ENCODE peak calls at places on chromosome 12, in five cellular contexts. R is CD4-positive, CD25-positive, alpha-beta regulatory T cell; Q is H9; B is OCI-LY7; U is right cardiac atrium. S is an unnamed sample.

GRCh38 chr12:32118806-32119205 is 12.2 kb downstream of the BICD1 start:
- DNase-seq in U (no peak), Q (peak; percentile 20), R (no peak), B (no peak), S (no peak)

GRCh38 chr12:34403706-34404376 is 381.5 kb downstream of the ALG10 start:
- DNase-seq in B (no peak), U (peak; percentile 27), R (no peak), Q (peak; percentile 14), S (no peak)

GRCh38 chr12:14629832-14630688 is 62.4 kb upstream of the PLBD1 start:
- DNase-seq in U (peak; percentile 47), Q (peak; percentile 86), R (peak; percentile 62), B (peak; percentile 82), S (peak; percentile 75)

GRCh38 chr12:43795716-43796282 is 10.3 kb downstream of the TWF1 start:
- DNase-seq in R (no peak), U (no peak), B (no peak), Q (no peak), S (no peak)

GRCh38 chr12:16454481-16454880 is 107.0 kb downstream of the MGST1 start:
- DNase-seq in Q (no peak), U (no peak), R (no peak), B (no peak), S (peak; percentile 39)

GRCh38 chr12:49064767-49065152 is 4.2 kb upstream of the KMT2D start:
- DNase-seq in R (no peak), U (no peak), Q (no peak), B (no peak), S (no peak)

GRCh38 chr12:81758421-81759214 is 532 bp downstream of the PPFIA2 start:
- DNase-seq in U (peak; percentile 65), B (no peak), Q (peak; percentile 69), R (no peak), S (peak; percentile 55)

GRCh38 chr12:89863332-89863938 is 154.8 kb upstream of the ATP2B1 start:
- DNase-seq in B (peak; percentile 68), R (peak; percentile 75), Q (no peak), U (no peak), S (no peak)

GRCh38 chr12:102962986-102963385 is 5.5 kb downstream of the ASCL1 start:
- DNase-seq in Q (no peak), R (no peak), B (no peak), U (no peak), S (no peak)

GRCh38 chr12:79300199-79300568 is 390.6 kb downstream of the PAWR start:
- DNase-seq in Q (no peak), U (no peak), B (no peak), R (no peak), S (peak; percentile 28)

GRCh38 chr12:115761784-115762183 is 515.7 kb downstream of the MED13L start:
- DNase-seq in R (no peak), Q (no peak), B (no peak), U (no peak), S (no peak)

GRCh38 chr12:112936927-112937326 is 1.3 kb upstream of the OAS3 start:
- DNase-seq in Q (no peak), B (no peak), U (no peak), R (no peak), S (no peak)

GRCh38 chr12:109191621-109192250 is 75.3 kb downstream of the ACACB start:
- DNase-seq in Q (no peak), U (no peak), B (no peak), R (no peak), S (no peak)

GRCh38 chr12:23495472-23495871 is 454.0 kb downstream of the SOX5 start:
- DNase-seq in Q (no peak), B (no peak), U (no peak), R (no peak), S (no peak)

GRCh38 chr12:63989301-63989845 is 144.9 kb downstream of the SRGAP1 start:
- DNase-seq in B (no peak), U (no peak), Q (no peak), R (no peak), S (peak; percentile 87)

GRCh38 chr12:91381309-91381804 is 198.7 kb upstream of the DCN start:
- DNase-seq in U (peak; percentile 53), R (peak; percentile 53), B (no peak), Q (peak; percentile 93), S (peak; percentile 91)

GRCh38 chr12:62976110-62976640 is 41.2 kb upstream of the PPM1H start:
- DNase-seq in B (no peak), R (no peak), U (no peak), Q (no peak), S (no peak)

GRCh38 chr12:41064411-41064810 is 123.7 kb upstream of the PDZRN4 start:
- DNase-seq in R (no peak), Q (no peak), U (no peak), B (no peak), S (no peak)

GRCh38 chr12:127381043-127381668 is 885.8 kb upstream of the TMEM132C start:
- DNase-seq in Q (peak; percentile 89), B (peak; percentile 24), R (peak; percentile 3), U (peak; percentile 67), S (peak; percentile 34)

GRCh38 chr12:49671051-49671765 is 36.0 kb downstream of the FMNL3 start:
- DNase-seq in U (no peak), B (peak; percentile 60), R (peak; percentile 88), Q (no peak), S (no peak)

GRCh38 chr12:32891956-32892355 is 4.6 kb downstream of the PKP2 start:
- DNase-seq in Q (peak; percentile 60), U (no peak), B (no peak), R (no peak), S (no peak)

GRCh38 chr12:106136263-106136662 is 2.5 kb downstream of the NUAK1 start:
- DNase-seq in B (peak; percentile 68), R (peak; percentile 71), U (peak; percentile 94), Q (peak; percentile 89), S (peak; percentile 84)

GRCh38 chr12:77642246-77642645 is 188.4 kb upstream of the NAV3 start:
- DNase-seq in B (no peak), U (no peak), R (no peak), Q (no peak), S (no peak)

GRCh38 chr12:77644915-77645605 is 185.6 kb upstream of the NAV3 start:
- DNase-seq in U (no peak), B (no peak), Q (no peak), R (no peak), S (no peak)

GRCh38 chr12:77640356-77640755 is 190.3 kb upstream of the NAV3 start:
- DNase-seq in Q (no peak), R (no peak), B (no peak), U (no peak), S (no peak)

GRCh38 chr12:77648716-77649115 is 182.0 kb upstream of the NAV3 start:
- DNase-seq in R (no peak), Q (no peak), B (no peak), U (no peak), S (peak; percentile 33)

GRCh38 chr12:77645966-77646598 is 184.6 kb upstream of the NAV3 start:
- DNase-seq in Q (peak; percentile 66), B (peak; percentile 5), R (no peak), U (no peak), S (no peak)
- H3K4me1 ChIP-seq in Q (peaks cover 3% of the 10 kb centered on the region), B (no peaks in the 10 kb centered on the region), R (no peaks in the 10 kb centered on the region), U (no peaks in the 10 kb centered on the region), S (no peaks in the 10 kb centered on the region)

GRCh38 chr12:110543965-110544364 is 39.2 kb downstream of the PPTC7 start:
- DNase-seq in U (no peak), B (no peak), R (no peak), Q (no peak), S (no peak)
- H3K4me1 ChIP-seq in U (peaks cover 17% of the 10 kb centered on the region), B (peaks cover 12% of the 10 kb centered on the region), R (no peaks in the 10 kb centered on the region), Q (no peaks in the 10 kb centered on the region), S (peaks cover 16% of the 10 kb centered on the region)

GRCh38 chr12:27823038-27823437 is 43.0 kb upstream of the MANSC4 start:
- DNase-seq in U (no peak), B (no peak), R (no peak), Q (no peak), S (no peak)

GRCh38 chr12:27822076-27822712 is 42.2 kb upstream of the MANSC4 start:
- DNase-seq in U (no peak), B (peak; percentile 53), R (peak; percentile 85), Q (no peak), S (peak; percentile 94)

GRCh38 chr12:27818421-27818918 is 38.4 kb upstream of the MANSC4 start:
- DNase-seq in U (no peak), Q (no peak), B (no peak), R (no peak), S (peak; percentile 34)

GRCh38 chr12:27821259-27821973 is 41.4 kb upstream of the MANSC4 start:
- DNase-seq in Q (peak; percentile 61), B (peak; percentile 83), U (no peak), R (peak; percentile 83), S (peak; percentile 86)

DNA sequence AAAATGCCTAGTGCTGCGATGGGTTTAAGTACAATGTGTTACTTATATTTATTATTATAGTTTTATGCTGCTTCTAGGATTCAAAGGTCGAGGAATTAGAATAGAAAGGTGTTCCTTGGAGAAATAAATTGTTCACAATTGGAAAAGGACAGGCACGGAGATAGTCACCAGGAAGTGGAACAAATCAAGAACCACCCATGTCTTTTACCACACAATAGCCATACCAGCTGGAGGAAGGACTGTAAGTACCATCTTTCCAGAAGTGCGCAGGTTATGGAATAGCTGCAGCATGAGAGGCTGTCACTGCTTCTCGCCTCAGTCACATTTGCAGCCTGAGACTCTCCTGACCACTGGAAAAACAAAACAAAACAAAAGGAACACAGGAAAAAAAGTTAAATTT is 40.5 kb upstream of the MANSC4 start:
- DNase-seq in B (no peak), R (no peak), U (no peak), Q (no peak), S (no peak)
- H3K4me1 ChIP-seq in B (peaks cover 30% of the 10 kb centered on the region), R (peaks cover 24% of the 10 kb centered on the region), U (no peaks in the 10 kb centered on the region), Q (no peaks in the 10 kb centered on the region), S (no peaks in the 10 kb centered on the region)

DNA sequence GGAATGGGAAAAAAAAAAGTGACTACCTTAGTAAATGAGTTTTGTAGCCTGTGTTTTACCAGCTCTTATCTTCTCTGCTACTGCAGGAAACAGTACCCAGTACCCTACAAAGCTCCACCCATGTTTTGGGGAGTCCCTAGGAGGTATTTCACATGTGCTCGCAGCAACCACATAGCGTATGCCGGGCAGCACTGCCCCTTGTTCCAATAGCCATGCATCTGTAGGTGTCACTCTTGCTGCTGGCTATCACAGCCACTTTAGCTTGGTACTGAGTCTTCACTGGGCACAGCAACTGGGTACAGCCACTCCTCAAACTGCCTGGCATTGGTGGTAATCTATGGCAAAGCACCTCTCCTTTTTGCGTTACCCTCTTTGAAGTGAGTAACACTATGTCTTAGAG is 2.0 kb upstream of the MDM1 start:
- DNase-seq in R (peak; percentile 77), B (peak; percentile 8), U (no peak), Q (peak; percentile 51), S (no peak)
- H3K4me1 ChIP-seq in R (peaks cover 33% of the 10 kb centered on the region), B (peaks cover 24% of the 10 kb centered on the region), U (no peaks in the 10 kb centered on the region), Q (no peaks in the 10 kb centered on the region), S (no peaks in the 10 kb centered on the region)

GRCh38 chr12:124514996-124515932 is 52.1 kb downstream of the NCOR2 start:
- DNase-seq in U (peak; percentile 50), B (no peak), Q (no peak), R (no peak), S (no peak)
- H3K4me1 ChIP-seq in U (peaks cover 30% of the 10 kb centered on the region), B (no peaks in the 10 kb centered on the region), Q (no peaks in the 10 kb centered on the region), R (no peaks in the 10 kb centered on the region), S (peaks cover 36% of the 10 kb centered on the region)

GRCh38 chr12:12725086-12725955 is 8.2 kb downstream of the CDKN1B start:
- DNase-seq in R (peak; percentile 99), Q (peak; percentile 91), B (peak; percentile 96), U (peak; percentile 96), S (peak; percentile 100)
- H3K4me1 ChIP-seq in R (peaks cover 67% of the 10 kb centered on the region), Q (peaks cover 2% of the 10 kb centered on the region), B (peaks cover 48% of the 10 kb centered on the region), U (peaks cover 2% of the 10 kb centered on the region), S (no peaks in the 10 kb centered on the region)